ENCODE peak calls at places on chromosomes 7 and 10, in six cellular contexts. One of them, this sample, is unnamed.
A peak's percentile ranks its signal among the peaks of the same experiment; 100 is the strongest.

GRCh38 chr7:12851142-12851541 is 163.7 kb downstream of the ARL4A start:
- ATAC-seq in HepG2: no peak
- ATAC-seq in upper lobe of left lung: no peak
- ATAC-seq in Panc1: no peak
- ATAC-seq in GM12878: no peak
- ATAC-seq in K562: no peak
- ATAC-seq in this sample: no peak

GRCh38 chr7:66379761-66380160 is 174.6 kb downstream of the TPST1 start:
- ATAC-seq in HepG2: no peak
- ATAC-seq in upper lobe of left lung: no peak
- ATAC-seq in Panc1: no peak
- ATAC-seq in GM12878: no peak
- ATAC-seq in K562: no peak
- ATAC-seq in this sample: no peak

GRCh38 chr7:1466524-1467271 is 7.4 kb upstream of the MICALL2 start:
- ATAC-seq in HepG2: peak; percentile 88
- ATAC-seq in upper lobe of left lung: peak; percentile 75
- ATAC-seq in Panc1: peak; percentile 36
- ATAC-seq in GM12878: peak; percentile 73
- ATAC-seq in K562: peak; percentile 38
- ATAC-seq in this sample: peak; percentile 85

GRCh38 chr10:35606423-35606822 is 1.3 kb downstream of the GJD4 start:
- ATAC-seq in HepG2: no peak
- ATAC-seq in upper lobe of left lung: no peak
- ATAC-seq in Panc1: no peak
- ATAC-seq in GM12878: no peak
- ATAC-seq in K562: no peak
- ATAC-seq in this sample: no peak

GRCh38 chr7:127717502-127718125 is 65.6 kb downstream of the SND1 start:
- ATAC-seq in HepG2: no peak
- ATAC-seq in upper lobe of left lung: no peak
- ATAC-seq in Panc1: no peak
- ATAC-seq in GM12878: peak; percentile 78
- ATAC-seq in K562: no peak
- ATAC-seq in this sample: no peak

GRCh38 chr7:48158404-48158803 is 12.9 kb upstream of the ABCA13 start:
- ATAC-seq in HepG2: no peak
- ATAC-seq in upper lobe of left lung: no peak
- ATAC-seq in Panc1: no peak
- ATAC-seq in GM12878: no peak
- ATAC-seq in K562: no peak
- ATAC-seq in this sample: no peak

GRCh38 chr10:109820620-109821405 is 102.5 kb downstream of the XPNPEP1 start:
- ATAC-seq in HepG2: no peak
- ATAC-seq in upper lobe of left lung: no peak
- ATAC-seq in Panc1: no peak
- ATAC-seq in GM12878: no peak
- ATAC-seq in K562: no peak
- ATAC-seq in this sample: no peak

GRCh38 chr10:3426190-3426845 is 253.7 kb upstream of the PITRM1 start:
- ATAC-seq in HepG2: no peak
- ATAC-seq in upper lobe of left lung: no peak
- ATAC-seq in Panc1: no peak
- ATAC-seq in GM12878: no peak
- ATAC-seq in K562: no peak
- ATAC-seq in this sample: no peak

GRCh38 chr10:2944788-2945187 is 122.6 kb upstream of the PFKP start:
- ATAC-seq in HepG2: no peak
- ATAC-seq in upper lobe of left lung: no peak
- ATAC-seq in Panc1: no peak
- ATAC-seq in GM12878: no peak
- ATAC-seq in K562: no peak
- ATAC-seq in this sample: no peak

GRCh38 chr10:228366-228765 is 93.1 kb downstream of the ZMYND11 start:
- ATAC-seq in HepG2: no peak
- ATAC-seq in upper lobe of left lung: no peak
- ATAC-seq in Panc1: no peak
- ATAC-seq in GM12878: no peak
- ATAC-seq in K562: no peak
- ATAC-seq in this sample: no peak

GRCh38 chr10:33126118-33126517 is 168.1 kb upstream of the ITGB1 start:
- ATAC-seq in HepG2: no peak
- ATAC-seq in upper lobe of left lung: no peak
- ATAC-seq in Panc1: peak; percentile 7
- ATAC-seq in GM12878: no peak
- ATAC-seq in K562: peak; percentile 62
- ATAC-seq in this sample: peak; percentile 10

GRCh38 chr10:62853710-62854109 is 37.5 kb upstream of the EGR2 start:
- ATAC-seq in HepG2: no peak
- ATAC-seq in upper lobe of left lung: peak; percentile 49
- ATAC-seq in Panc1: no peak
- ATAC-seq in GM12878: peak; percentile 32
- ATAC-seq in K562: no peak
- ATAC-seq in this sample: no peak

GRCh38 chr7:54559401-54559800 is 17.2 kb downstream of the VSTM2A start:
- ATAC-seq in HepG2: no peak
- ATAC-seq in upper lobe of left lung: no peak
- ATAC-seq in Panc1: no peak
- ATAC-seq in GM12878: no peak
- ATAC-seq in K562: no peak
- ATAC-seq in this sample: no peak

GRCh38 chr10:75083972-75084833 is 27.3 kb upstream of the SAMD8 start:
- ATAC-seq in HepG2: no peak
- ATAC-seq in upper lobe of left lung: no peak
- ATAC-seq in Panc1: no peak
- ATAC-seq in GM12878: no peak
- ATAC-seq in K562: no peak
- ATAC-seq in this sample: no peak

GRCh38 chr10:44437837-44438752 is 53.2 kb upstream of the CXCL12 start:
- ATAC-seq in HepG2: no peak
- ATAC-seq in upper lobe of left lung: peak; percentile 70
- ATAC-seq in Panc1: no peak
- ATAC-seq in GM12878: no peak
- ATAC-seq in K562: no peak
- ATAC-seq in this sample: peak; percentile 67

GRCh38 chr10:73950155-73950554 is 39.2 kb downstream of the PLAU start:
- ATAC-seq in HepG2: no peak
- ATAC-seq in upper lobe of left lung: no peak
- ATAC-seq in Panc1: no peak
- ATAC-seq in GM12878: no peak
- ATAC-seq in K562: no peak
- ATAC-seq in this sample: no peak

GRCh38 chr7:91869661-91870060 is 10.8 kb downstream of the MTERF1 start:
- ATAC-seq in HepG2: peak; percentile 47
- ATAC-seq in upper lobe of left lung: no peak
- ATAC-seq in Panc1: no peak
- ATAC-seq in GM12878: no peak
- ATAC-seq in K562: peak; percentile 69
- ATAC-seq in this sample: no peak

GRCh38 chr10:101394522-101395133 is 40.7 kb downstream of the BTRC start:
- ATAC-seq in HepG2: no peak
- ATAC-seq in upper lobe of left lung: no peak
- ATAC-seq in Panc1: no peak
- ATAC-seq in GM12878: no peak
- ATAC-seq in K562: peak; percentile 74
- ATAC-seq in this sample: no peak

GRCh38 chr10:7708832-7709231 is 5.7 kb downstream of the ITIH2 start:
- ATAC-seq in HepG2: no peak
- ATAC-seq in upper lobe of left lung: no peak
- ATAC-seq in Panc1: no peak
- ATAC-seq in GM12878: no peak
- ATAC-seq in K562: no peak
- ATAC-seq in this sample: no peak

GRCh38 chr10:102714621-102715455 is at the start of gene SFXN2:
- ATAC-seq in HepG2: peak; percentile 55
- ATAC-seq in upper lobe of left lung: peak; percentile 25
- ATAC-seq in Panc1: peak; percentile 46
- ATAC-seq in GM12878: peak; percentile 26
- ATAC-seq in K562: peak; percentile 31
- ATAC-seq in this sample: no peak

GRCh38 chr10:48444861-48445841 is 138.7 kb downstream of the MAPK8 start:
- ATAC-seq in HepG2: peak; percentile 63
- ATAC-seq in upper lobe of left lung: no peak
- ATAC-seq in Panc1: peak; percentile 47
- ATAC-seq in GM12878: peak; percentile 14
- ATAC-seq in K562: peak; percentile 7
- ATAC-seq in this sample: no peak

GRCh38 chr10:92239600-92240288 is 51.1 kb downstream of the CPEB3 start:
- ATAC-seq in HepG2: peak; percentile 85
- ATAC-seq in upper lobe of left lung: peak; percentile 84
- ATAC-seq in Panc1: peak; percentile 79
- ATAC-seq in GM12878: peak; percentile 70
- ATAC-seq in K562: no peak
- ATAC-seq in this sample: peak; percentile 42

GRCh38 chr10:92241158-92241500 is 49.7 kb downstream of the CPEB3 start:
- ATAC-seq in HepG2: no peak
- ATAC-seq in upper lobe of left lung: no peak
- ATAC-seq in Panc1: no peak
- ATAC-seq in GM12878: no peak
- ATAC-seq in K562: peak; percentile 69
- ATAC-seq in this sample: no peak

GRCh38 chr10:92241501-92241900 is 49.4 kb downstream of the CPEB3 start:
- ATAC-seq in HepG2: no peak
- ATAC-seq in upper lobe of left lung: no peak
- ATAC-seq in Panc1: no peak
- ATAC-seq in GM12878: no peak
- ATAC-seq in K562: no peak
- ATAC-seq in this sample: no peak

GRCh38 chr10:92239185-92239599 is 51.7 kb downstream of the CPEB3 start:
- ATAC-seq in HepG2: peak; percentile 16
- ATAC-seq in upper lobe of left lung: no peak
- ATAC-seq in Panc1: no peak
- ATAC-seq in GM12878: no peak
- ATAC-seq in K562: no peak
- ATAC-seq in this sample: peak; percentile 0

DNA sequence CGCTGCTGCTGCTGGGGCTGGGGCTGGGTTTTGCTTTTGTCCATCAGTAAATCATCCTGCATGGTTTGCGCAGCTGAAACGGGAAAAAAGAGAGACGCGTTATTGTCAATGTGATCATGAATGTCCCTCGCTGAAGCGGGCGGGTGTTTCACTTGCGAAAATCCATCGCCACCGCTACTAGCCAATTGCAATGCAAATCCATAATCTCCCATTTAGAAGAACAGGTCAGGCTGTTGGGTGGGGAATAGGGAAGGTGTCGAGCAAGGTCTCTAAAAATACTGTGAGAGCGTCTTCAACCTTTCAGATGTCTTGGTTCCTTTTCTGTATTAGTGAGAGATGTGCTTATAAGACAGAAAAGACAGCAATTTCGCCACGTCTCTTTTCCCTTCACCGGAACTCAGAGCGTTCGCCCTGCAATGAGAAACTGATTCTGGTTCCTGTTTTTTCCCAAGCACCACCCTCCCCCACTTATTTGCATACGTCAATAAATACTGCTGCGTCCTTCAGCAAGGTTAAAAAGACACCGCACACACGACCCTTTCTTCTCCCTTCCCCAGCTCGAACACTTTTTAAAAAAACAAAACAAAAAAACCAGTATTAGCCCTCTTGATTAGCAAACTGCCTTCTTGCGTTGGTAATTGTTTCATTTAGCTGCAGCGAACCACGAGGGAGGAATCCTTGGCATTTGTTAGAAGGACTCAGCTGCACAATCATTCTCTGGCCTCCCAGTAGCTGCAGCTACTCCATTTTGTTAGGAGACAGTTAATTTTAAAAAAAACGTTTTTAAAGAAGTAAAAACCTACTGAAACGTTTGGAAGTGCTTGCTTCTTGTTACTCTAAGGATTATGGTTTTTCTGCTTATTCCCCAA is 50.4 kb downstream of the CPEB3 start:
- ATAC-seq in HepG2: peak; percentile 76
- ATAC-seq in upper lobe of left lung: peak; percentile 84
- ATAC-seq in Panc1: peak; percentile 85
- ATAC-seq in GM12878: peak; percentile 63
- ATAC-seq in K562: peak; percentile 77
- ATAC-seq in this sample: peak; percentile 67
- TF ChIP-seq POLR2AphosphoS5 in HepG2: peak; percentile 94
- TF ChIP-seq POLR2AphosphoS5 in upper lobe of left lung: peak; percentile 60
- TF ChIP-seq POLR2AphosphoS5 in Panc1: no peak
- TF ChIP-seq POLR2AphosphoS5 in GM12878: peak; percentile 75
- TF ChIP-seq POLR2AphosphoS5 in K562: no peak
- TF ChIP-seq POLR2AphosphoS5 in this sample: peak; percentile 32

GRCh38 chr7:99379043-99379577 is 4.6 kb downstream of the ARPC1B start:
- ATAC-seq in HepG2: no peak
- ATAC-seq in upper lobe of left lung: peak; percentile 81
- ATAC-seq in Panc1: peak; percentile 50
- ATAC-seq in GM12878: peak; percentile 36
- ATAC-seq in K562: peak; percentile 15
- ATAC-seq in this sample: peak; percentile 84

GRCh38 chr7:99383203-99383602 is 8.7 kb downstream of the ARPC1B start:
- ATAC-seq in HepG2: no peak
- ATAC-seq in upper lobe of left lung: no peak
- ATAC-seq in Panc1: no peak
- ATAC-seq in GM12878: no peak
- ATAC-seq in K562: no peak
- ATAC-seq in this sample: no peak

GRCh38 chr7:99380823-99381663 is 6.5 kb downstream of the ARPC1B start:
- ATAC-seq in HepG2: peak; percentile 79
- ATAC-seq in upper lobe of left lung: peak; percentile 1
- ATAC-seq in Panc1: peak; percentile 43
- ATAC-seq in GM12878: peak; percentile 85
- ATAC-seq in K562: no peak
- ATAC-seq in this sample: no peak

GRCh38 chr7:99381664-99382075 is 7.1 kb downstream of the ARPC1B start:
- ATAC-seq in HepG2: peak; percentile 85
- ATAC-seq in upper lobe of left lung: no peak
- ATAC-seq in Panc1: no peak
- ATAC-seq in GM12878: no peak
- ATAC-seq in K562: no peak
- ATAC-seq in this sample: no peak

GRCh38 chr7:99380032-99380822 is 5.7 kb downstream of the ARPC1B start:
- ATAC-seq in HepG2: no peak
- ATAC-seq in upper lobe of left lung: peak; percentile 73
- ATAC-seq in Panc1: peak; percentile 15
- ATAC-seq in GM12878: peak; percentile 73
- ATAC-seq in K562: peak; percentile 80
- ATAC-seq in this sample: peak; percentile 16
- H3K4me3 ChIP-seq in HepG2: no peak overlapping the region
- H3K4me3 ChIP-seq in upper lobe of left lung: peak overlapping the region; percentile 12
- H3K4me3 ChIP-seq in Panc1: no peak overlapping the region
- H3K4me3 ChIP-seq in GM12878: peak overlapping the region; percentile 64
- H3K4me3 ChIP-seq in K562: peak overlapping the region; percentile 10
- H3K4me3 ChIP-seq in this sample: no peak overlapping the region

DNA sequence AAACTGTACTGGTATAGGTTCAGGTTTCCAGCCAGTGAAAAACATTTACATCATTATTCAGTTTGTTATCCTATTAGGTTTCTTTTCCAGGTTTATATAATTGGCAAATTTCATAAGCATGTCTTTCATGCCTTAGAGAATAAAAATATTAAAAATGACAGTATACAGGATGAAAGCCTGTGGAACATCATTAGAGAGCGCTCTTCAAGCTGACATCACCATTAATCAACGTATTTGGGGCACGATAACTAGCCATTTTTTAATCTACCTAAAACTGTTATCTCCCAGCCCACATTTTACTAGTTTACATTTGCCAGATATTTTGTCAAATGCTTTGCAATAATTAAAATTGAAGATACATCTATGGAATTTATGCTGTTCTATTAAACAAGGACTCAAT is 714.1 kb downstream of the CNTNAP2 start:
- ATAC-seq in HepG2: no peak
- ATAC-seq in upper lobe of left lung: no peak
- ATAC-seq in Panc1: no peak
- ATAC-seq in GM12878: no peak
- ATAC-seq in K562: no peak
- ATAC-seq in this sample: no peak
- TF ChIP-seq POLR2AphosphoS5 in HepG2: no peak
- TF ChIP-seq POLR2AphosphoS5 in upper lobe of left lung: no peak
- TF ChIP-seq POLR2AphosphoS5 in Panc1: no peak
- TF ChIP-seq POLR2AphosphoS5 in GM12878: no peak
- TF ChIP-seq POLR2AphosphoS5 in K562: no peak
- TF ChIP-seq POLR2AphosphoS5 in this sample: no peak

GRCh38 chr10:113017375-113017774 is 67.3 kb downstream of the TCF7L2 start:
- ATAC-seq in HepG2: no peak
- ATAC-seq in upper lobe of left lung: no peak
- ATAC-seq in Panc1: no peak
- ATAC-seq in GM12878: no peak
- ATAC-seq in K562: no peak
- ATAC-seq in this sample: no peak
- H3K4me3 ChIP-seq in HepG2: no peak overlapping the region
- H3K4me3 ChIP-seq in upper lobe of left lung: no peak overlapping the region
- H3K4me3 ChIP-seq in Panc1: no peak overlapping the region
- H3K4me3 ChIP-seq in GM12878: no peak overlapping the region
- H3K4me3 ChIP-seq in K562: no peak overlapping the region
- H3K4me3 ChIP-seq in this sample: no peak overlapping the region